ENCODE peak calls at places on chromosome 15, in eight cellular contexts. One of them, this sample, is unnamed.

GRCh38 chr15:45641374-45641778 is 6.5 kb downstream of the SQOR start:
- DNase-seq in B cell: no peak
- DNase-seq in GM10248: no peak
- DNase-seq in astrocyte of the spinal cord: peak
- DNase-seq in BJ: peak
- DNase-seq in GM12878: no peak
- DNase-seq in omental fat pad: no peak
- DNase-seq in pancreas: peak
- DNase-seq in this sample: no peak

GRCh38 chr15:64246364-64247189 is 83.8 kb upstream of the PPIB start:
- DNase-seq in astrocyte of the spinal cord: peak
- DNase-seq in pancreas: no peak
- DNase-seq in BJ: no peak
- DNase-seq in omental fat pad: peak
- DNase-seq in GM12878: peak
- DNase-seq in GM10248: peak
- DNase-seq in B cell: no peak
- DNase-seq in this sample: peak

GRCh38 chr15:72591361-72591760 is 63.1 kb upstream of the GOLGA6B start:
- DNase-seq in pancreas: no peak
- DNase-seq in omental fat pad: no peak
- DNase-seq in B cell: no peak
- DNase-seq in GM10248: no peak
- DNase-seq in BJ: peak
- DNase-seq in astrocyte of the spinal cord: peak
- DNase-seq in GM12878: no peak
- DNase-seq in this sample: no peak

GRCh38 chr15:100252359-100252758 is 89.4 kb downstream of the ADAMTS17 start:
- DNase-seq in GM10248: no peak
- DNase-seq in BJ: no peak
- DNase-seq in GM12878: no peak
- DNase-seq in omental fat pad: no peak
- DNase-seq in astrocyte of the spinal cord: no peak
- DNase-seq in B cell: no peak
- DNase-seq in pancreas: no peak
- DNase-seq in this sample: no peak

GRCh38 chr15:96051598-96051997 is 278.9 kb upstream of the NR2F2 start:
- DNase-seq in astrocyte of the spinal cord: no peak
- DNase-seq in GM10248: no peak
- DNase-seq in pancreas: no peak
- DNase-seq in GM12878: no peak
- DNase-seq in B cell: no peak
- DNase-seq in BJ: no peak
- DNase-seq in omental fat pad: no peak
- DNase-seq in this sample: no peak

GRCh38 chr15:40941078-40941527 is 12.0 kb downstream of the DLL4 start:
- DNase-seq in BJ: no peak
- DNase-seq in omental fat pad: no peak
- DNase-seq in GM12878: no peak
- DNase-seq in astrocyte of the spinal cord: no peak
- DNase-seq in pancreas: no peak
- DNase-seq in B cell: no peak
- DNase-seq in GM10248: no peak
- DNase-seq in this sample: no peak

GRCh38 chr15:71820127-71820526 is 9.8 kb downstream of the NR2E3 start:
- DNase-seq in GM10248: no peak
- DNase-seq in B cell: no peak
- DNase-seq in pancreas: no peak
- DNase-seq in GM12878: no peak
- DNase-seq in BJ: no peak
- DNase-seq in omental fat pad: no peak
- DNase-seq in astrocyte of the spinal cord: no peak
- DNase-seq in this sample: no peak

GRCh38 chr15:40731034-40731433 is 24.0 kb downstream of the RMDN3 start:
- DNase-seq in B cell: no peak
- DNase-seq in pancreas: no peak
- DNase-seq in astrocyte of the spinal cord: peak
- DNase-seq in GM12878: no peak
- DNase-seq in omental fat pad: no peak
- DNase-seq in GM10248: no peak
- DNase-seq in BJ: no peak
- DNase-seq in this sample: no peak

GRCh38 chr15:62099171-62099601 is 32.4 kb downstream of the C2CD4A start:
- DNase-seq in GM10248: no peak
- DNase-seq in astrocyte of the spinal cord: peak
- DNase-seq in GM12878: no peak
- DNase-seq in pancreas: peak
- DNase-seq in BJ: peak
- DNase-seq in B cell: no peak
- DNase-seq in omental fat pad: no peak
- DNase-seq in this sample: no peak

GRCh38 chr15:62209322-62209721 is 44.2 kb upstream of the C2CD4B start:
- DNase-seq in GM10248: no peak
- DNase-seq in omental fat pad: no peak
- DNase-seq in BJ: no peak
- DNase-seq in pancreas: peak
- DNase-seq in astrocyte of the spinal cord: no peak
- DNase-seq in GM12878: no peak
- DNase-seq in B cell: no peak
- DNase-seq in this sample: no peak

GRCh38 chr15:84714816-84715215 is 1.1 kb downstream of the SEC11A start:
- DNase-seq in B cell: no peak
- DNase-seq in astrocyte of the spinal cord: no peak
- DNase-seq in GM10248: no peak
- DNase-seq in omental fat pad: no peak
- DNase-seq in GM12878: no peak
- DNase-seq in BJ: no peak
- DNase-seq in pancreas: no peak
- DNase-seq in this sample: no peak

GRCh38 chr15:90884719-90885431 is 571 bp downstream of the FES start:
- DNase-seq in B cell: no peak
- DNase-seq in GM12878: no peak
- DNase-seq in GM10248: no peak
- DNase-seq in omental fat pad: no peak
- DNase-seq in BJ: no peak
- DNase-seq in astrocyte of the spinal cord: no peak
- DNase-seq in pancreas: no peak
- DNase-seq in this sample: peak

GRCh38 chr15:100686021-100686724 is 83.8 kb downstream of the ASB7 start:
- DNase-seq in GM10248: no peak
- DNase-seq in omental fat pad: no peak
- DNase-seq in GM12878: no peak
- DNase-seq in astrocyte of the spinal cord: no peak
- DNase-seq in BJ: no peak
- DNase-seq in B cell: no peak
- DNase-seq in pancreas: no peak
- DNase-seq in this sample: no peak

DNA sequence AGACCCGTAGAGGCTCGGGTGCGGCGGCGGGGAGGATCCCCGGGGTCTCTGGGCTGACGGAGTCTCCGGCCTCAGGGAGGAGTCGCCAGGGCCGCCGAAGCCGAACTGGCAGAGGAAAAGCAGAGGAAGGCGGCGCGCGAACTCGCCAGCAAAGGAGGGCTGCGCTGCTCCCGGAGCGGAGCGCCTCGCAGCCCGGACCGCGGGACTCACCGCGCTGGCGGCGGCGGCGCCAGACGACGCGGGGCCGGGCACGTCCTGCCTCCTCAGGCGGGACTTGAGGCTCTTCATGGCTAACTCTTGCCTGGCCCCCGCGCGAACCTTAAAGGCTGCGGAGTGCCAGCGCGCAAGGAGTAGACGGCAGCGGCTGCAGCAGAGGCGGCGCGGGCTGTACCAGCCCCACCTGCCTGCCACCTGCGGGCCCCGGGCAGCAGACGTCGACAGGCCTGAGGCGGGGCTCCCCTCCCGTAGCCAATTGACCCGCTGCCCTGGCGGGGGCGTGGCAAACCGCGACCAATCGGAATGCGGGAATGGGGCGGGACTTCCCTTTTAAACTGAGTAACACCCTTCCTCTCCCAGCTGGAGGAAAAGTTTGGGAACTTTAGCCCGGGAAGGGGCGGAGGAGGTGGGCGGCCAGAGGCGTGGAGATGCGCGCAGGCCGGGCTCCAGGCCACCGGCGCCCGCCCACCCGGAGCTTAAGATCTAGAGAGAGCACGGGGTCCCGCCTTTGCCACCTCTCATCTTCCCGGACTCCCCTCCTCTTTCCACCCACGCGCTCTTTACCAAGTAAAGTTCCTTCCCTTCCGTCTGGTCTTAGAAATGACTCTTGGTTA is at the start of gene UACA:
- DNase-seq in GM10248: peak
- DNase-seq in pancreas: peak
- DNase-seq in BJ: peak
- DNase-seq in GM12878: peak
- DNase-seq in astrocyte of the spinal cord: peak
- DNase-seq in B cell: peak
- DNase-seq in omental fat pad: peak
- DNase-seq in this sample: peak
- TF ChIP-seq CTCF in GM10248: no peak
- TF ChIP-seq CTCF in pancreas: no peak
- TF ChIP-seq CTCF in BJ: no peak
- TF ChIP-seq CTCF in GM12878: no peak
- TF ChIP-seq CTCF in astrocyte of the spinal cord: no peak
- TF ChIP-seq CTCF in B cell: no peak
- TF ChIP-seq CTCF in omental fat pad: no peak
- TF ChIP-seq CTCF in this sample: no peak

DNA sequence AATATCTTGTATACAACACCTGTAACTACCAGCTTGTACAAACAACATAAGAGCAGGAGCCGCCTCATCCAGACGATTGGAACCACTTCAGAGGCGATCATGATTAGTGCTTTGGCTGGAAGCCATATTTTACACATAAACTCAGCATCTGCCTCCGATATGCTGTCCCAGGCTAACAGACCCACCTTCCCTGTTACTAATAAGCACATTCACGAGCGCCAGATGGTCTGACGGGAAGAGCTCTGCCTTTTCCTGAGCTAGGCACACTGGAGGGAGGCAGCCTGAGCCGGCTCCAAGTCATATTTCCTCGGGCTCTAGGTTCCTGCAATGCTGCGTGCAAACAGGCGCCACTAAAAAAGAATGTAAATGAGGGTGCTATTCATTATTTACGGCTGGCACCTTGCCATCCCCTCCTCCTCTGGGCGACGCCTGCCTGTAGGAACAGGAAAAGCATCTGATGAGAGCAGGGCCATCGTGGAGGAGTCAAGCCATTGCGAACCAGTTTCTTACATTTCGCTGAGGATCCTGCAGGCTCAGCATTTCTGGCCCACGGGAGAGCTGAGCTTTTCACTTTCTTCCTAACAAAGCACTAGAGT is 98.2 kb downstream of the ANXA2 start:
- DNase-seq in omental fat pad: no peak
- DNase-seq in astrocyte of the spinal cord: peak
- DNase-seq in GM12878: no peak
- DNase-seq in B cell: no peak
- DNase-seq in GM10248: no peak
- DNase-seq in BJ: no peak
- DNase-seq in pancreas: no peak
- DNase-seq in this sample: no peak
- TF ChIP-seq CTCF in omental fat pad: no peak
- TF ChIP-seq CTCF in astrocyte of the spinal cord: peak
- TF ChIP-seq CTCF in GM12878: no peak
- TF ChIP-seq CTCF in B cell: no peak
- TF ChIP-seq CTCF in GM10248: no peak
- TF ChIP-seq CTCF in BJ: peak
- TF ChIP-seq CTCF in pancreas: no peak
- TF ChIP-seq CTCF in this sample: no peak

DNA sequence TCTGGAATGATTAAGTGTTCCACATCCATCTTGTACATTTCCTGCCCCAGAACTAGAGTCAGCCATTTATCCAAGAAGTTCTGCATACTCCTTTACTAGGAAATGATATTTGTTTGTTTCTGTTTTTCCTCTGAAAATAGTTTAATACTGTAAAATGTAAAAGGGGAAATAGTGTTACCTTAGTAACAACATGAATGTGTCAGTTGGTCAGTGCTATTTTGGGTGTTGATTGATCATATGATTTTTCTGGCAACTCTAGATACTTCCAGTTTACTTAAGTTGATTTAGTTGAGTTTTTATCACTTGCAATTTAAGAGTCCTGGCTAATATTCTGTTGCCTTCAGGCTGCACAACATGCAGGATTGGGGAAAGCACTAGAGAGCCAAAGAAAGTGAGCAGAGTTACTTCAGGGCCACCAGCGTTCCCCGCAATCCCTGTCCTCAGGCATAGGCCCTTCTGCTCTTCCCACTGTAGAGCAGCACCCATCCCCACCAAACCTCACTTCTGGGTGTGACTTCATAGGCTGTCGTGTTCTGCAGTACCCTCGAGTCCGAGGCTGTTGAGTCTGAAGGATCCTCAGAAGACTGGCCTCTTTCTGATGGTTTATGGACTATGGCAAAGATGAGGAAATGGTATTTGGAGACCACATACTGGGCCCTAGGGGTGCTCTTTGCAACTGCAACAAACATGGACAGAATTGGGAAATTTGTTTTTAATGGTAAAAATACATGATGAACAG is 69.0 kb downstream of the CHD2 start:
- DNase-seq in GM10248: no peak
- DNase-seq in B cell: no peak
- DNase-seq in pancreas: no peak
- DNase-seq in astrocyte of the spinal cord: no peak
- DNase-seq in omental fat pad: no peak
- DNase-seq in BJ: no peak
- DNase-seq in GM12878: no peak
- DNase-seq in this sample: no peak
- TF ChIP-seq CTCF in GM10248: no peak
- TF ChIP-seq CTCF in B cell: no peak
- TF ChIP-seq CTCF in pancreas: no peak
- TF ChIP-seq CTCF in astrocyte of the spinal cord: no peak
- TF ChIP-seq CTCF in omental fat pad: no peak
- TF ChIP-seq CTCF in BJ: no peak
- TF ChIP-seq CTCF in GM12878: peak
- TF ChIP-seq CTCF in this sample: no peak

GRCh38 chr15:80618666-80619481 is 76.2 kb upstream of the ABHD17C start:
- DNase-seq in astrocyte of the spinal cord: no peak
- DNase-seq in pancreas: no peak
- DNase-seq in GM10248: no peak
- DNase-seq in omental fat pad: no peak
- DNase-seq in GM12878: no peak
- DNase-seq in B cell: no peak
- DNase-seq in BJ: no peak
- DNase-seq in this sample: no peak

GRCh38 chr15:80615783-80616391 is 79.2 kb upstream of the ABHD17C start:
- DNase-seq in astrocyte of the spinal cord: peak
- DNase-seq in pancreas: peak
- DNase-seq in omental fat pad: peak
- DNase-seq in GM12878: no peak
- DNase-seq in BJ: peak
- DNase-seq in GM10248: no peak
- DNase-seq in B cell: no peak
- DNase-seq in this sample: no peak

GRCh38 chr15:80620141-80620540 is 75.0 kb upstream of the ABHD17C start:
- DNase-seq in BJ: no peak
- DNase-seq in omental fat pad: no peak
- DNase-seq in astrocyte of the spinal cord: no peak
- DNase-seq in GM10248: no peak
- DNase-seq in pancreas: no peak
- DNase-seq in B cell: no peak
- DNase-seq in GM12878: no peak
- DNase-seq in this sample: no peak

GRCh38 chr15:80620931-80621330 is 74.2 kb upstream of the ABHD17C start:
- DNase-seq in GM12878: no peak
- DNase-seq in BJ: no peak
- DNase-seq in GM10248: no peak
- DNase-seq in astrocyte of the spinal cord: no peak
- DNase-seq in omental fat pad: no peak
- DNase-seq in B cell: no peak
- DNase-seq in pancreas: no peak
- DNase-seq in this sample: no peak

GRCh38 chr15:80619677-80620076 is 75.4 kb upstream of the ABHD17C start:
- DNase-seq in BJ: no peak
- DNase-seq in GM10248: no peak
- DNase-seq in GM12878: no peak
- DNase-seq in astrocyte of the spinal cord: no peak
- DNase-seq in B cell: no peak
- DNase-seq in omental fat pad: no peak
- DNase-seq in pancreas: no peak
- DNase-seq in this sample: no peak
- TF ChIP-seq CTCF in BJ: peak
- TF ChIP-seq CTCF in GM10248: no peak
- TF ChIP-seq CTCF in GM12878: no peak
- TF ChIP-seq CTCF in astrocyte of the spinal cord: peak
- TF ChIP-seq CTCF in B cell: no peak
- TF ChIP-seq CTCF in omental fat pad: no peak
- TF ChIP-seq CTCF in pancreas: no peak
- TF ChIP-seq CTCF in this sample: no peak

This sample was measured in activated CD8-positive, alpha-beta T cell treated with anti-CD3 and anti-CD28 coated beads for 36 hours.